ENCODE peak calls at places on chromosomes 3 and 15, in ten cellular contexts. One of them, this sample, is unnamed.

GRCh38 chr15:96321422-96322391 is 8.8 kb upstream of the NR2F2 start:
- DNase-seq in activated T-helper 1 cell treated with Interleukin-2 at 50 U/mL for 16 hours: no peak
- DNase-seq in T-helper 2 cell: no peak
- DNase-seq in GM23338: peak; percentile 69
- DNase-seq in NCI-H460: no peak
- DNase-seq in activated gamma-delta T cell treated with anti-CD3 and anti-CD28 coated beads, Interleukin-2, amount 50 U/mL, for 16 hours: no peak
- DNase-seq in GM12864: no peak
- DNase-seq in IMR-90: peak; percentile 11
- DNase-seq in lower lobe of right lung: peak; percentile 54
- DNase-seq in HuH-7: peak; percentile 51
- DNase-seq in this sample: no peak

GRCh38 chr3:49976942-49977341 is 37.0 kb downstream of the RBM6 start:
- DNase-seq in activated T-helper 1 cell treated with Interleukin-2 at 50 U/mL for 16 hours: no peak
- DNase-seq in T-helper 2 cell: no peak
- DNase-seq in GM23338: no peak
- DNase-seq in NCI-H460: no peak
- DNase-seq in activated gamma-delta T cell treated with anti-CD3 and anti-CD28 coated beads, Interleukin-2, amount 50 U/mL, for 16 hours: no peak
- DNase-seq in GM12864: no peak
- DNase-seq in IMR-90: no peak
- DNase-seq in lower lobe of right lung: no peak
- DNase-seq in HuH-7: no peak
- DNase-seq in this sample: no peak

GRCh38 chr3:121739902-121740301 is 9.6 kb downstream of the GOLGB1 start:
- DNase-seq in activated T-helper 1 cell treated with Interleukin-2 at 50 U/mL for 16 hours: no peak
- DNase-seq in T-helper 2 cell: no peak
- DNase-seq in GM23338: no peak
- DNase-seq in NCI-H460: no peak
- DNase-seq in activated gamma-delta T cell treated with anti-CD3 and anti-CD28 coated beads, Interleukin-2, amount 50 U/mL, for 16 hours: no peak
- DNase-seq in GM12864: no peak
- DNase-seq in IMR-90: no peak
- DNase-seq in lower lobe of right lung: no peak
- DNase-seq in HuH-7: no peak
- DNase-seq in this sample: no peak

GRCh38 chr15:43204016-43204901 is 16.6 kb downstream of the EPB42 start:
- DNase-seq in activated T-helper 1 cell treated with Interleukin-2 at 50 U/mL for 16 hours: no peak
- DNase-seq in T-helper 2 cell: peak; percentile 22
- DNase-seq in GM23338: peak; percentile 89
- DNase-seq in NCI-H460: peak; percentile 20
- DNase-seq in activated gamma-delta T cell treated with anti-CD3 and anti-CD28 coated beads, Interleukin-2, amount 50 U/mL, for 16 hours: peak; percentile 10
- DNase-seq in GM12864: no peak
- DNase-seq in IMR-90: peak; percentile 75
- DNase-seq in lower lobe of right lung: no peak
- DNase-seq in HuH-7: peak; percentile 65
- DNase-seq in this sample: peak; percentile 49

GRCh38 chr3:194286747-194287146 is 64.4 kb downstream of the CPN2 start:
- DNase-seq in activated T-helper 1 cell treated with Interleukin-2 at 50 U/mL for 16 hours: no peak
- DNase-seq in T-helper 2 cell: no peak
- DNase-seq in GM23338: peak; percentile 80
- DNase-seq in NCI-H460: no peak
- DNase-seq in activated gamma-delta T cell treated with anti-CD3 and anti-CD28 coated beads, Interleukin-2, amount 50 U/mL, for 16 hours: no peak
- DNase-seq in GM12864: no peak
- DNase-seq in IMR-90: no peak
- DNase-seq in lower lobe of right lung: no peak
- DNase-seq in HuH-7: no peak
- DNase-seq in this sample: no peak

GRCh38 chr3:103693831-103694230 is 1259.0 kb downstream of the ZPLD1 start:
- DNase-seq in activated T-helper 1 cell treated with Interleukin-2 at 50 U/mL for 16 hours: no peak
- DNase-seq in T-helper 2 cell: no peak
- DNase-seq in GM23338: no peak
- DNase-seq in NCI-H460: no peak
- DNase-seq in activated gamma-delta T cell treated with anti-CD3 and anti-CD28 coated beads, Interleukin-2, amount 50 U/mL, for 16 hours: no peak
- DNase-seq in GM12864: no peak
- DNase-seq in IMR-90: no peak
- DNase-seq in lower lobe of right lung: no peak
- DNase-seq in HuH-7: no peak
- DNase-seq in this sample: no peak

GRCh38 chr15:42084465-42085235 is 9.7 kb downstream of the PLA2G4D start:
- DNase-seq in activated T-helper 1 cell treated with Interleukin-2 at 50 U/mL for 16 hours: no peak
- DNase-seq in T-helper 2 cell: peak; percentile 20
- DNase-seq in GM23338: peak; percentile 84
- DNase-seq in NCI-H460: peak; percentile 69
- DNase-seq in activated gamma-delta T cell treated with anti-CD3 and anti-CD28 coated beads, Interleukin-2, amount 50 U/mL, for 16 hours: no peak
- DNase-seq in GM12864: no peak
- DNase-seq in IMR-90: peak; percentile 37
- DNase-seq in lower lobe of right lung: peak; percentile 82
- DNase-seq in HuH-7: peak; percentile 83
- DNase-seq in this sample: peak; percentile 29

GRCh38 chr3:71310595-71311319 is 272.8 kb downstream of the FOXP1 start:
- DNase-seq in activated T-helper 1 cell treated with Interleukin-2 at 50 U/mL for 16 hours: no peak
- DNase-seq in T-helper 2 cell: no peak
- DNase-seq in GM23338: peak; percentile 13
- DNase-seq in NCI-H460: no peak
- DNase-seq in activated gamma-delta T cell treated with anti-CD3 and anti-CD28 coated beads, Interleukin-2, amount 50 U/mL, for 16 hours: no peak
- DNase-seq in GM12864: no peak
- DNase-seq in IMR-90: peak; percentile 55
- DNase-seq in lower lobe of right lung: no peak
- DNase-seq in HuH-7: no peak
- DNase-seq in this sample: peak; percentile 25

GRCh38 chr15:74294010-74294409 is 57.9 kb downstream of the CCDC33 start:
- DNase-seq in activated T-helper 1 cell treated with Interleukin-2 at 50 U/mL for 16 hours: no peak
- DNase-seq in T-helper 2 cell: no peak
- DNase-seq in GM23338: no peak
- DNase-seq in NCI-H460: no peak
- DNase-seq in activated gamma-delta T cell treated with anti-CD3 and anti-CD28 coated beads, Interleukin-2, amount 50 U/mL, for 16 hours: no peak
- DNase-seq in GM12864: no peak
- DNase-seq in IMR-90: no peak
- DNase-seq in lower lobe of right lung: no peak
- DNase-seq in HuH-7: no peak
- DNase-seq in this sample: no peak

GRCh38 chr15:99616773-99617342 is 51.1 kb downstream of the MEF2A start:
- DNase-seq in activated T-helper 1 cell treated with Interleukin-2 at 50 U/mL for 16 hours: no peak
- DNase-seq in T-helper 2 cell: no peak
- DNase-seq in GM23338: no peak
- DNase-seq in NCI-H460: no peak
- DNase-seq in activated gamma-delta T cell treated with anti-CD3 and anti-CD28 coated beads, Interleukin-2, amount 50 U/mL, for 16 hours: no peak
- DNase-seq in GM12864: no peak
- DNase-seq in IMR-90: no peak
- DNase-seq in lower lobe of right lung: no peak
- DNase-seq in HuH-7: no peak
- DNase-seq in this sample: no peak

GRCh38 chr3:128787256-128788253 is 61.6 kb downstream of the RAB7A start:
- DNase-seq in activated T-helper 1 cell treated with Interleukin-2 at 50 U/mL for 16 hours: no peak
- DNase-seq in T-helper 2 cell: no peak
- DNase-seq in GM23338: peak; percentile 82
- DNase-seq in NCI-H460: peak; percentile 26
- DNase-seq in activated gamma-delta T cell treated with anti-CD3 and anti-CD28 coated beads, Interleukin-2, amount 50 U/mL, for 16 hours: no peak
- DNase-seq in GM12864: peak; percentile 40
- DNase-seq in IMR-90: peak; percentile 53
- DNase-seq in lower lobe of right lung: no peak
- DNase-seq in HuH-7: no peak
- DNase-seq in this sample: peak; percentile 89

GRCh38 chr3:17670749-17671148 is 71.7 kb downstream of the TBC1D5 start:
- DNase-seq in activated T-helper 1 cell treated with Interleukin-2 at 50 U/mL for 16 hours: no peak
- DNase-seq in T-helper 2 cell: no peak
- DNase-seq in GM23338: no peak
- DNase-seq in NCI-H460: no peak
- DNase-seq in activated gamma-delta T cell treated with anti-CD3 and anti-CD28 coated beads, Interleukin-2, amount 50 U/mL, for 16 hours: no peak
- DNase-seq in GM12864: no peak
- DNase-seq in IMR-90: no peak
- DNase-seq in lower lobe of right lung: no peak
- DNase-seq in HuH-7: no peak
- DNase-seq in this sample: no peak